ENCODE peak calls at places on chromosomes 13 and 19, in ten cellular contexts. One of them, this sample, is unnamed.

GRCh38 chr19:14395710-14396338 is 14.6 kb downstream of the ADGRE5 start:
- DNase-seq in activated T-helper 1 cell treated with anti-CD3 and anti-CD28 coated beads, Interleukin-12 subunit alpha, Interleukin-12 subunit beta, Interleukin-2, Interleukin-4 antibody, amounts not matched to agents 30 ng/mL and 10 ng/mL and 1 ng/mL, durations not matched to agents 14 hours and 24 hours and 36 hours: no peak
- DNase-seq in H7: no peak
- DNase-seq in AG08395: peak; percentile 39
- DNase-seq in substantia nigra: no peak
- DNase-seq in stimulated activated CD4-positive, alpha-beta T cell treated with anti-CD3 and anti-CD28 coated beads, Interleukin-4, amount 100 ng/mL, for 1 hour: no peak
- DNase-seq in AG10803: peak; percentile 68
- DNase-seq in adipocyte: no peak
- DNase-seq in WTC11: no peak
- DNase-seq in activated T-cell treated with anti-CD3 and anti-CD28 coated beads, Interleukin-2, amount 50 U/mL, for 24 hours: no peak
- DNase-seq in this sample: no peak

GRCh38 chr13:48712141-48712540 is 58.4 kb downstream of the CYSLTR2 start:
- DNase-seq in activated T-helper 1 cell treated with anti-CD3 and anti-CD28 coated beads, Interleukin-12 subunit alpha, Interleukin-12 subunit beta, Interleukin-2, Interleukin-4 antibody, amounts not matched to agents 30 ng/mL and 10 ng/mL and 1 ng/mL, durations not matched to agents 14 hours and 24 hours and 36 hours: no peak
- DNase-seq in H7: no peak
- DNase-seq in AG08395: no peak
- DNase-seq in substantia nigra: no peak
- DNase-seq in stimulated activated CD4-positive, alpha-beta T cell treated with anti-CD3 and anti-CD28 coated beads, Interleukin-4, amount 100 ng/mL, for 1 hour: no peak
- DNase-seq in AG10803: no peak
- DNase-seq in adipocyte: no peak
- DNase-seq in WTC11: no peak
- DNase-seq in activated T-cell treated with anti-CD3 and anti-CD28 coated beads, Interleukin-2, amount 50 U/mL, for 24 hours: no peak
- DNase-seq in this sample: no peak

GRCh38 chr13:91348906-91349435 is 1.5 kb downstream of the MIR17HG start:
- DNase-seq in activated T-helper 1 cell treated with anti-CD3 and anti-CD28 coated beads, Interleukin-12 subunit alpha, Interleukin-12 subunit beta, Interleukin-2, Interleukin-4 antibody, amounts not matched to agents 30 ng/mL and 10 ng/mL and 1 ng/mL, durations not matched to agents 14 hours and 24 hours and 36 hours: peak; percentile 91
- DNase-seq in H7: peak; percentile 91
- DNase-seq in AG08395: peak; percentile 92
- DNase-seq in substantia nigra: peak; percentile 86
- DNase-seq in stimulated activated CD4-positive, alpha-beta T cell treated with anti-CD3 and anti-CD28 coated beads, Interleukin-4, amount 100 ng/mL, for 1 hour: peak; percentile 96
- DNase-seq in AG10803: peak; percentile 81
- DNase-seq in adipocyte: peak; percentile 95
- DNase-seq in WTC11: peak; percentile 91
- DNase-seq in activated T-cell treated with anti-CD3 and anti-CD28 coated beads, Interleukin-2, amount 50 U/mL, for 24 hours: peak; percentile 97
- DNase-seq in this sample: peak; percentile 94

GRCh38 chr13:91302070-91302469 is 45.4 kb upstream of the MIR17HG start:
- DNase-seq in activated T-helper 1 cell treated with anti-CD3 and anti-CD28 coated beads, Interleukin-12 subunit alpha, Interleukin-12 subunit beta, Interleukin-2, Interleukin-4 antibody, amounts not matched to agents 30 ng/mL and 10 ng/mL and 1 ng/mL, durations not matched to agents 14 hours and 24 hours and 36 hours: no peak
- DNase-seq in H7: no peak
- DNase-seq in AG08395: no peak
- DNase-seq in substantia nigra: no peak
- DNase-seq in stimulated activated CD4-positive, alpha-beta T cell treated with anti-CD3 and anti-CD28 coated beads, Interleukin-4, amount 100 ng/mL, for 1 hour: no peak
- DNase-seq in AG10803: no peak
- DNase-seq in adipocyte: no peak
- DNase-seq in WTC11: no peak
- DNase-seq in activated T-cell treated with anti-CD3 and anti-CD28 coated beads, Interleukin-2, amount 50 U/mL, for 24 hours: no peak
- DNase-seq in this sample: no peak

GRCh38 chr13:33536639-33537425 is 251.3 kb upstream of the STARD13 start:
- DNase-seq in activated T-helper 1 cell treated with anti-CD3 and anti-CD28 coated beads, Interleukin-12 subunit alpha, Interleukin-12 subunit beta, Interleukin-2, Interleukin-4 antibody, amounts not matched to agents 30 ng/mL and 10 ng/mL and 1 ng/mL, durations not matched to agents 14 hours and 24 hours and 36 hours: no peak
- DNase-seq in H7: no peak
- DNase-seq in AG08395: no peak
- DNase-seq in substantia nigra: no peak
- DNase-seq in stimulated activated CD4-positive, alpha-beta T cell treated with anti-CD3 and anti-CD28 coated beads, Interleukin-4, amount 100 ng/mL, for 1 hour: no peak
- DNase-seq in AG10803: peak; percentile 25
- DNase-seq in adipocyte: peak; percentile 61
- DNase-seq in WTC11: no peak
- DNase-seq in activated T-cell treated with anti-CD3 and anti-CD28 coated beads, Interleukin-2, amount 50 U/mL, for 24 hours: no peak
- DNase-seq in this sample: no peak

GRCh38 chr19:34365463-34366401 is 736 bp downstream of the GPI start:
- DNase-seq in activated T-helper 1 cell treated with anti-CD3 and anti-CD28 coated beads, Interleukin-12 subunit alpha, Interleukin-12 subunit beta, Interleukin-2, Interleukin-4 antibody, amounts not matched to agents 30 ng/mL and 10 ng/mL and 1 ng/mL, durations not matched to agents 14 hours and 24 hours and 36 hours: no peak
- DNase-seq in H7: peak; percentile 75
- DNase-seq in AG08395: peak; percentile 30
- DNase-seq in substantia nigra: no peak
- DNase-seq in stimulated activated CD4-positive, alpha-beta T cell treated with anti-CD3 and anti-CD28 coated beads, Interleukin-4, amount 100 ng/mL, for 1 hour: peak; percentile 26
- DNase-seq in AG10803: peak; percentile 32
- DNase-seq in adipocyte: peak; percentile 60
- DNase-seq in WTC11: peak; percentile 29
- DNase-seq in activated T-cell treated with anti-CD3 and anti-CD28 coated beads, Interleukin-2, amount 50 U/mL, for 24 hours: no peak
- DNase-seq in this sample: no peak

GRCh38 chr19:18483119-18483518 is 38.8 kb downstream of the ELL start:
- DNase-seq in activated T-helper 1 cell treated with anti-CD3 and anti-CD28 coated beads, Interleukin-12 subunit alpha, Interleukin-12 subunit beta, Interleukin-2, Interleukin-4 antibody, amounts not matched to agents 30 ng/mL and 10 ng/mL and 1 ng/mL, durations not matched to agents 14 hours and 24 hours and 36 hours: no peak
- DNase-seq in H7: no peak
- DNase-seq in AG08395: no peak
- DNase-seq in substantia nigra: no peak
- DNase-seq in stimulated activated CD4-positive, alpha-beta T cell treated with anti-CD3 and anti-CD28 coated beads, Interleukin-4, amount 100 ng/mL, for 1 hour: no peak
- DNase-seq in AG10803: no peak
- DNase-seq in adipocyte: no peak
- DNase-seq in WTC11: no peak
- DNase-seq in activated T-cell treated with anti-CD3 and anti-CD28 coated beads, Interleukin-2, amount 50 U/mL, for 24 hours: no peak
- DNase-seq in this sample: no peak

GRCh38 chr13:84446972-84447700 is 564.9 kb upstream of the SLITRK1 start:
- DNase-seq in activated T-helper 1 cell treated with anti-CD3 and anti-CD28 coated beads, Interleukin-12 subunit alpha, Interleukin-12 subunit beta, Interleukin-2, Interleukin-4 antibody, amounts not matched to agents 30 ng/mL and 10 ng/mL and 1 ng/mL, durations not matched to agents 14 hours and 24 hours and 36 hours: no peak
- DNase-seq in H7: no peak
- DNase-seq in AG08395: no peak
- DNase-seq in substantia nigra: no peak
- DNase-seq in stimulated activated CD4-positive, alpha-beta T cell treated with anti-CD3 and anti-CD28 coated beads, Interleukin-4, amount 100 ng/mL, for 1 hour: no peak
- DNase-seq in AG10803: peak; percentile 73
- DNase-seq in adipocyte: peak; percentile 39
- DNase-seq in WTC11: no peak
- DNase-seq in activated T-cell treated with anti-CD3 and anti-CD28 coated beads, Interleukin-2, amount 50 U/mL, for 24 hours: no peak
- DNase-seq in this sample: no peak

GRCh38 chr19:1863638-1864479 is 480 bp upstream of the KLF16 start:
- DNase-seq in activated T-helper 1 cell treated with anti-CD3 and anti-CD28 coated beads, Interleukin-12 subunit alpha, Interleukin-12 subunit beta, Interleukin-2, Interleukin-4 antibody, amounts not matched to agents 30 ng/mL and 10 ng/mL and 1 ng/mL, durations not matched to agents 14 hours and 24 hours and 36 hours: peak; percentile 91
- DNase-seq in H7: peak; percentile 100
- DNase-seq in AG08395: peak; percentile 96
- DNase-seq in substantia nigra: peak; percentile 79
- DNase-seq in stimulated activated CD4-positive, alpha-beta T cell treated with anti-CD3 and anti-CD28 coated beads, Interleukin-4, amount 100 ng/mL, for 1 hour: peak; percentile 94
- DNase-seq in AG10803: peak; percentile 93
- DNase-seq in adipocyte: peak; percentile 97
- DNase-seq in WTC11: peak; percentile 94
- DNase-seq in activated T-cell treated with anti-CD3 and anti-CD28 coated beads, Interleukin-2, amount 50 U/mL, for 24 hours: peak; percentile 96
- DNase-seq in this sample: peak; percentile 96

GRCh38 chr19:7294571-7295212 is 478 bp upstream of the INSR start:
- DNase-seq in activated T-helper 1 cell treated with anti-CD3 and anti-CD28 coated beads, Interleukin-12 subunit alpha, Interleukin-12 subunit beta, Interleukin-2, Interleukin-4 antibody, amounts not matched to agents 30 ng/mL and 10 ng/mL and 1 ng/mL, durations not matched to agents 14 hours and 24 hours and 36 hours: no peak
- DNase-seq in H7: peak; percentile 79
- DNase-seq in AG08395: peak; percentile 68
- DNase-seq in substantia nigra: peak; percentile 49
- DNase-seq in stimulated activated CD4-positive, alpha-beta T cell treated with anti-CD3 and anti-CD28 coated beads, Interleukin-4, amount 100 ng/mL, for 1 hour: peak; percentile 14
- DNase-seq in AG10803: peak; percentile 60
- DNase-seq in adipocyte: peak; percentile 68
- DNase-seq in WTC11: peak; percentile 53
- DNase-seq in activated T-cell treated with anti-CD3 and anti-CD28 coated beads, Interleukin-2, amount 50 U/mL, for 24 hours: peak; percentile 41
- DNase-seq in this sample: peak; percentile 25

GRCh38 chr13:61728468-61728867 is 312.8 kb upstream of the PCDH20 start:
- DNase-seq in activated T-helper 1 cell treated with anti-CD3 and anti-CD28 coated beads, Interleukin-12 subunit alpha, Interleukin-12 subunit beta, Interleukin-2, Interleukin-4 antibody, amounts not matched to agents 30 ng/mL and 10 ng/mL and 1 ng/mL, durations not matched to agents 14 hours and 24 hours and 36 hours: no peak
- DNase-seq in H7: no peak
- DNase-seq in AG08395: peak; percentile 20
- DNase-seq in substantia nigra: no peak
- DNase-seq in stimulated activated CD4-positive, alpha-beta T cell treated with anti-CD3 and anti-CD28 coated beads, Interleukin-4, amount 100 ng/mL, for 1 hour: no peak
- DNase-seq in AG10803: peak; percentile 42
- DNase-seq in adipocyte: no peak
- DNase-seq in WTC11: no peak
- DNase-seq in activated T-cell treated with anti-CD3 and anti-CD28 coated beads, Interleukin-2, amount 50 U/mL, for 24 hours: no peak
- DNase-seq in this sample: no peak

GRCh38 chr13:99663908-99664307 is 162.6 kb downstream of the TM9SF2 start:
- DNase-seq in activated T-helper 1 cell treated with anti-CD3 and anti-CD28 coated beads, Interleukin-12 subunit alpha, Interleukin-12 subunit beta, Interleukin-2, Interleukin-4 antibody, amounts not matched to agents 30 ng/mL and 10 ng/mL and 1 ng/mL, durations not matched to agents 14 hours and 24 hours and 36 hours: no peak
- DNase-seq in H7: no peak
- DNase-seq in AG08395: no peak
- DNase-seq in substantia nigra: no peak
- DNase-seq in stimulated activated CD4-positive, alpha-beta T cell treated with anti-CD3 and anti-CD28 coated beads, Interleukin-4, amount 100 ng/mL, for 1 hour: no peak
- DNase-seq in AG10803: no peak
- DNase-seq in adipocyte: no peak
- DNase-seq in WTC11: no peak
- DNase-seq in activated T-cell treated with anti-CD3 and anti-CD28 coated beads, Interleukin-2, amount 50 U/mL, for 24 hours: no peak
- DNase-seq in this sample: no peak

GRCh38 chr13:42170029-42170428 is 101.9 kb upstream of the AKAP11 start:
- DNase-seq in activated T-helper 1 cell treated with anti-CD3 and anti-CD28 coated beads, Interleukin-12 subunit alpha, Interleukin-12 subunit beta, Interleukin-2, Interleukin-4 antibody, amounts not matched to agents 30 ng/mL and 10 ng/mL and 1 ng/mL, durations not matched to agents 14 hours and 24 hours and 36 hours: no peak
- DNase-seq in H7: peak; percentile 56
- DNase-seq in AG08395: no peak
- DNase-seq in substantia nigra: no peak
- DNase-seq in stimulated activated CD4-positive, alpha-beta T cell treated with anti-CD3 and anti-CD28 coated beads, Interleukin-4, amount 100 ng/mL, for 1 hour: no peak
- DNase-seq in AG10803: no peak
- DNase-seq in adipocyte: no peak
- DNase-seq in WTC11: peak; percentile 35
- DNase-seq in activated T-cell treated with anti-CD3 and anti-CD28 coated beads, Interleukin-2, amount 50 U/mL, for 24 hours: no peak
- DNase-seq in this sample: no peak

GRCh38 chr13:55937180-55937579 is 1203.5 kb upstream of the PRR20A start:
- DNase-seq in activated T-helper 1 cell treated with anti-CD3 and anti-CD28 coated beads, Interleukin-12 subunit alpha, Interleukin-12 subunit beta, Interleukin-2, Interleukin-4 antibody, amounts not matched to agents 30 ng/mL and 10 ng/mL and 1 ng/mL, durations not matched to agents 14 hours and 24 hours and 36 hours: no peak
- DNase-seq in H7: peak; percentile 1
- DNase-seq in AG08395: no peak
- DNase-seq in substantia nigra: no peak
- DNase-seq in stimulated activated CD4-positive, alpha-beta T cell treated with anti-CD3 and anti-CD28 coated beads, Interleukin-4, amount 100 ng/mL, for 1 hour: no peak
- DNase-seq in AG10803: no peak
- DNase-seq in adipocyte: no peak
- DNase-seq in WTC11: no peak
- DNase-seq in activated T-cell treated with anti-CD3 and anti-CD28 coated beads, Interleukin-2, amount 50 U/mL, for 24 hours: no peak
- DNase-seq in this sample: no peak

GRCh38 chr13:52980695-52981094 is 47.9 kb upstream of the OLFM4 start:
- DNase-seq in activated T-helper 1 cell treated with anti-CD3 and anti-CD28 coated beads, Interleukin-12 subunit alpha, Interleukin-12 subunit beta, Interleukin-2, Interleukin-4 antibody, amounts not matched to agents 30 ng/mL and 10 ng/mL and 1 ng/mL, durations not matched to agents 14 hours and 24 hours and 36 hours: no peak
- DNase-seq in H7: no peak
- DNase-seq in AG08395: no peak
- DNase-seq in substantia nigra: no peak
- DNase-seq in stimulated activated CD4-positive, alpha-beta T cell treated with anti-CD3 and anti-CD28 coated beads, Interleukin-4, amount 100 ng/mL, for 1 hour: no peak
- DNase-seq in AG10803: no peak
- DNase-seq in adipocyte: no peak
- DNase-seq in WTC11: no peak
- DNase-seq in activated T-cell treated with anti-CD3 and anti-CD28 coated beads, Interleukin-2, amount 50 U/mL, for 24 hours: no peak
- DNase-seq in this sample: no peak